ENCODE peak calls at places on chromosomes 12 and 14, in seven cellular contexts. Z is IMR-90, E is mesenchymal stem cell, Q is neuronal stem cell, P is H1, L is H9, W is mesendoderm. T is an unnamed sample.

GRCh38 chr14:51716610-51717009 is 64.9 kb downstream of the FRMD6 start:
- DNase-seq in L (no peak), E (peak), Q (no peak), Z (peak), P (no peak), W (no peak), T (no peak)

GRCh38 chr12:77842430-77842829 is 11.7 kb downstream of the NAV3 start:
- DNase-seq in P (no peak), Q (no peak), W (peak), E (no peak), Z (no peak), L (no peak), T (no peak)

GRCh38 chr12:120466560-120467315 is 2.8 kb downstream of the SRSF9 start:
- DNase-seq in Q (no peak), W (peak), Z (peak), L (peak), P (no peak), E (peak), T (peak)

GRCh38 chr14:36951380-36951911 is 221.0 kb downstream of the SLC25A21 start:
- DNase-seq in E (no peak), Z (no peak), P (no peak), Q (no peak), L (no peak), W (no peak), T (no peak)

GRCh38 chr12:47268501-47269459 is 189.0 kb upstream of the AMIGO2 start:
- DNase-seq in P (no peak), L (no peak), W (peak), E (no peak), Z (peak), Q (no peak), T (no peak)

GRCh38 chr14:98925362-98926040 is 346.5 kb downstream of the BCL11B start:
- DNase-seq in Z (no peak), Q (no peak), E (no peak), L (no peak), W (no peak), P (no peak), T (no peak)

GRCh38 chr14:64823305-64823985 is 56.3 kb downstream of the SPTB start:
- DNase-seq in Q (peak), L (peak), W (peak), P (peak), Z (peak), E (peak), T (peak)

GRCh38 chr14:99134333-99135046 is 137.5 kb downstream of the BCL11B start:
- DNase-seq in Z (no peak), E (no peak), W (no peak), L (no peak), Q (no peak), P (no peak), T (no peak)

GRCh38 chr14:104134061-104134965 is 4.1 kb upstream of the KIF26A start:
- DNase-seq in E (no peak), Q (no peak), W (no peak), P (no peak), L (peak), Z (no peak), T (no peak)

GRCh38 chr14:102979406-102979805 is 56.9 kb downstream of the AMN start:
- DNase-seq in Q (no peak), Z (no peak), W (no peak), E (no peak), L (no peak), P (no peak), T (no peak)

GRCh38 chr14:64117671-64118402 is 176.3 kb downstream of the ESR2 start:
- DNase-seq in W (no peak), E (no peak), Q (no peak), P (no peak), L (no peak), Z (peak), T (peak)

GRCh38 chr12:40152783-40153383 is 47.0 kb upstream of the SLC2A13 start:
- DNase-seq in Q (peak), P (no peak), E (peak), W (peak), Z (peak), L (no peak), T (peak)

GRCh38 chr12:86233126-86233525 is 23.1 kb downstream of the MGAT4C start:
- DNase-seq in Q (no peak), P (no peak), W (no peak), E (peak), Z (no peak), L (no peak), T (no peak)

GRCh38 chr14:72907886-72908285 is 14.0 kb upstream of the DPF3 start:
- DNase-seq in Z (peak), L (no peak), W (peak), P (no peak), E (peak), Q (no peak), T (peak)

GRCh38 chr14:105474478-105475268 is at the start of gene CRIP2:
- DNase-seq in L (no peak), E (peak), Q (no peak), Z (peak), P (no peak), W (peak), T (peak)

GRCh38 chr14:36254020-36254614 is 66.3 kb downstream of the MBIP start:
- DNase-seq in P (no peak), L (peak), Q (no peak), W (peak), E (peak), Z (peak), T (no peak)

GRCh38 chr14:65019944-65020566 is 33.4 kb downstream of the FNTB start:
- DNase-seq in E (peak), W (peak), Q (peak), P (no peak), Z (peak), L (peak), T (peak)

GRCh38 chr12:106934277-106934676 is 21.4 kb upstream of the TMEM263 start:
- DNase-seq in Q (no peak), L (no peak), E (no peak), Z (no peak), P (no peak), W (no peak), T (no peak)

GRCh38 chr14:58663494-58664111 is 25.8 kb downstream of the DACT1 start:
- DNase-seq in Z (peak), E (peak), W (peak), P (peak), Q (no peak), L (no peak), T (peak)

GRCh38 chr14:84643438-84643837 is 886.5 kb upstream of the FLRT2 start:
- DNase-seq in E (no peak), Q (no peak), L (no peak), Z (no peak), W (peak), P (no peak), T (peak)

GRCh38 chr12:132729541-132730320 is 19.1 kb downstream of the PGAM5 start:
- DNase-seq in P (no peak), W (no peak), Z (no peak), Q (no peak), L (no peak), E (peak), T (peak)

GRCh38 chr14:31286456-31287293 is 79.1 kb upstream of the HECTD1 start:
- DNase-seq in P (peak), E (no peak), Z (no peak), Q (no peak), L (peak), W (peak), T (peak)

GRCh38 chr14:99128185-99128584 is 143.8 kb downstream of the BCL11B start:
- DNase-seq in P (no peak), E (no peak), W (no peak), Z (no peak), Q (no peak), L (no peak), T (no peak)

GRCh38 chr14:81235096-81235495 is 14.3 kb upstream of the GTF2A1 start:
- DNase-seq in E (no peak), Q (no peak), P (no peak), L (no peak), Z (no peak), W (no peak), T (no peak)

GRCh38 chr12:55142896-55143870 is 17.0 kb downstream of the OR9K2 start:
- DNase-seq in Q (peak), W (peak), P (peak), Z (peak), L (peak), E (peak), T (peak)

GRCh38 chr12:96196781-96197180 is 2.6 kb downstream of the ELK3 start:
- DNase-seq in Z (peak), P (no peak), L (no peak), E (peak), Q (no peak), W (no peak), T (no peak)

GRCh38 chr12:10301103-10301502 is 6.6 kb upstream of the KLRD1 start:
- DNase-seq in P (no peak), E (peak), Q (no peak), Z (no peak), W (no peak), L (no peak), T (peak)

GRCh38 chr14:97995038-97995437 is 1197.9 kb downstream of the VRK1 start:
- DNase-seq in P (no peak), L (no peak), E (no peak), Z (no peak), Q (no peak), W (no peak), T (no peak)

GRCh38 chr14:71952381-71953363 is 20.4 kb downstream of the RGS6 start:
- DNase-seq in L (no peak), P (no peak), Q (no peak), W (no peak), E (no peak), Z (no peak), T (no peak)

GRCh38 chr12:1914116-1914911 is 4.1 kb downstream of the CACNA2D4 start:
- DNase-seq in Q (no peak), Z (no peak), L (peak), E (no peak), P (no peak), W (no peak), T (no peak)

GRCh38 chr12:39872425-39872824 is 233.5 kb downstream of the SLC2A13 start:
- DNase-seq in L (no peak), P (no peak), E (no peak), W (no peak), Q (no peak), Z (no peak), T (no peak)

GRCh38 chr12:97681612-97682504 is 219.3 kb downstream of the RMST start:
- DNase-seq in E (no peak), Z (no peak), P (no peak), L (no peak), W (no peak), Q (no peak), T (no peak)

GRCh38 chr12:25701290-25701689 is 148.2 kb upstream of the LMNTD1 start:
- DNase-seq in Z (peak), Q (no peak), P (no peak), L (no peak), E (peak), W (no peak), T (no peak)

GRCh38 chr12:124315316-124315924 is 20.5 kb downstream of the RFLNA start:
- DNase-seq in E (no peak), Q (no peak), W (no peak), Z (no peak), L (no peak), P (no peak), T (no peak)

GRCh38 chr14:100022772-100023451 is 42.3 kb upstream of the EVL start:
- DNase-seq in Z (peak), W (no peak), E (peak), Q (no peak), L (no peak), P (no peak), T (peak)

DNA sequence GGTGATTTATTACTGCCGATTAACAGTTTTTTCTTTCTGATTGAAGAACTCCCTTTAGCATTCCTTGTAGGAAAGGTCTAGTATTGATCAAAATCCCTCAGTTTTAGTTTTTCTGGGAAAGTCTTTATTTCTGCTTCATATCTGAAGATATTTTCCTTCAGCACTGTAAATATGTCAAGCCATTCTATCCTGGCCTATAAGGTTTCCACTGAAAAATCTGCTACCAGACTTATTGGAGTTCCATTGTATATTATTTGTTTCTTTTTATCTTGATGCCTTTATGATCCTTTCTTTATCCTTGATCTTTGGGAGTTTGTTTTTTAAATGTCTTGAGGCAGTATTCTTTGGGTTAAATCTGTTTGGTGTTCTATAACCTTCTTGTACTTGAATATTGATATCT is 55.0 kb upstream of the TMTC1 start:
- DNase-seq in L (no peak), Q (no peak), W (no peak), P (no peak), E (no peak), Z (no peak), T (no peak)
- H2BK5ac ChIP-seq in L (no peak), Q (no peak), W (no peak), P (no peak), E (no peak), Z (no peak), T (no peak)

GRCh38 chr14:77125275-77126073 is 16.1 kb downstream of the ZDHHC22 start:
- DNase-seq in P (no peak), L (peak), Z (no peak), Q (no peak), W (peak), E (no peak), T (no peak)
- H3K18ac ChIP-seq in P (peak), L (no peak), Z (no peak), Q (peak), W (no peak), E (no peak), T (no peak)

DNA sequence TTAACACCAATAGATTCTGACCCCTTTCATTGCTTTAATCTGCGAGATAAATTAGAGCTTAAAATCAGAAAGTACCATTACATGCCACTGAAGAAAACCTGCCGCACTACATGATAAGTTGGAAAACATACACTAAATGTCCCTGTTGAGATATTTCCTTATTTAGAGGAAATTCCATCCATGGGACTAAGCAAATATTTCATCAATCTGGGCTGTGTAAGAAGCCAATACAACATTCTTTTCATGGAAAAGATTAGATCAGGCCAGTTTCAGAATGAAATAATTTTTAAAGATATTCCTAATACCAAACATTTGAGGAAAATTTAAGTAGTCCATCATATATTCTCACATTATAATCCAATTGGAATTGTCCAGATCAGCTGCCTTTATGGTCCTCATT is 112.8 kb downstream of the LLPH start:
- DNase-seq in W (no peak), Z (peak), E (no peak), P (no peak), Q (no peak), L (no peak), T (no peak)
- H4K8ac ChIP-seq in W (no peak), Z (no peak), E (no peak), P (no peak), Q (no peak), L (no peak), T (no peak)

GRCh38 chr14:53022593-53022992 is 71.7 kb upstream of the FERMT2 start:
- DNase-seq in L (no peak), P (no peak), E (no peak), W (no peak), Q (no peak), Z (peak), T (no peak)
- H2BK5ac ChIP-seq in L (no peak), P (no peak), E (no peak), W (no peak), Q (no peak), Z (peak), T (no peak)

GRCh38 chr14:32313977-32314376 is 15.1 kb upstream of the AKAP6 start:
- DNase-seq in Q (no peak), E (no peak), P (no peak), Z (no peak), W (peak), L (no peak), T (no peak)

GRCh38 chr14:32324601-32325000 is 4.5 kb upstream of the AKAP6 start:
- DNase-seq in Q (no peak), P (no peak), W (no peak), E (peak), Z (no peak), L (no peak), T (no peak)

GRCh38 chr14:32318087-32318486 is 11.0 kb upstream of the AKAP6 start:
- DNase-seq in E (no peak), W (no peak), Z (no peak), L (no peak), Q (no peak), P (no peak), T (no peak)

GRCh38 chr14:32319368-32320049 is 9.6 kb upstream of the AKAP6 start:
- DNase-seq in L (no peak), E (peak), Z (no peak), P (no peak), Q (no peak), W (no peak), T (no peak)
- H3K18ac ChIP-seq in L (no peak), E (no peak), Z (no peak), P (no peak), Q (no peak), W (no peak), T (no peak)

GRCh38 chr12:89038831-89039509 is 313.3 kb downstream of the DUSP6 start:
- DNase-seq in L (no peak), Z (no peak), E (no peak), W (no peak), P (no peak), Q (no peak), T (peak)
- H4K8ac ChIP-seq in L (no peak), Z (no peak), E (peak), W (no peak), P (no peak), Q (no peak), T (no peak)

GRCh38 chr14:23942587-23942986 is 11.0 kb upstream of the DHRS4 start:
- DNase-seq in Z (no peak), W (no peak), Q (no peak), P (no peak), L (no peak), E (no peak), T (no peak)
- H2BK5ac ChIP-seq in Z (no peak), W (no peak), Q (no peak), P (no peak), L (no peak), E (no peak), T (no peak)

GRCh38 chr14:90687680-90688079 is 128.6 kb downstream of the TTC7B start:
- DNase-seq in L (no peak), W (no peak), E (no peak), P (no peak), Z (no peak), Q (no peak), T (no peak)
- H3K18ac ChIP-seq in L (no peak), W (no peak), E (no peak), P (no peak), Z (no peak), Q (no peak), T (no peak)

GRCh38 chr14:86346818-86347384 is 817.0 kb downstream of the FLRT2 start:
- DNase-seq in W (no peak), Z (no peak), Q (no peak), L (no peak), E (peak), P (no peak), T (no peak)
- H4K8ac ChIP-seq in W (no peak), Z (no peak), Q (no peak), L (no peak), E (peak), P (no peak), T (no peak)

GRCh38 chr14:94058128-94058673 is 22.8 kb downstream of the DDX24 start:
- DNase-seq in P (no peak), Q (no peak), L (no peak), E (no peak), W (no peak), Z (no peak), T (no peak)
- H2BK5ac ChIP-seq in P (no peak), Q (no peak), L (no peak), E (no peak), W (no peak), Z (no peak), T (no peak)

T was measured in trophoblast cell.